ENCODE peak calls at places on chromosomes 12 and 14, in ten cellular contexts. One of them, this sample, is unnamed.

GRCh38 chr14:31677052-31677451 is 115.8 kb downstream of the NUBPL start:
- DNase-seq in aorta: no peak
- DNase-seq in NCI-H226: no peak
- DNase-seq in lung: no peak
- DNase-seq in right lobe of liver: no peak
- DNase-seq in HEK293T: no peak
- DNase-seq in NCI-H1092 treated with DMSO at 0.1 percent for 48 hours: no peak
- DNase-seq in CD8-positive, alpha-beta T cell: no peak
- DNase-seq in NCI-H1105: no peak
- DNase-seq in H54: no peak
- DNase-seq in this sample: no peak

GRCh38 chr12:3236345-3237153 is 159.4 kb downstream of the TSPAN9 start:
- DNase-seq in lung: no peak
- DNase-seq in CD8-positive, alpha-beta T cell: no peak
- DNase-seq in NCI-H1105: no peak
- DNase-seq in aorta: no peak
- DNase-seq in right lobe of liver: no peak
- DNase-seq in HEK293T: peak; percentile 63
- DNase-seq in NCI-H226: peak; percentile 82
- DNase-seq in NCI-H1092 treated with DMSO at 0.1 percent for 48 hours: no peak
- DNase-seq in H54: peak; percentile 78
- DNase-seq in this sample: no peak

GRCh38 chr12:82097877-82098276 is 260.3 kb downstream of the CCDC59 start:
- DNase-seq in NCI-H226: no peak
- DNase-seq in aorta: no peak
- DNase-seq in NCI-H1092 treated with DMSO at 0.1 percent for 48 hours: no peak
- DNase-seq in HEK293T: no peak
- DNase-seq in NCI-H1105: no peak
- DNase-seq in lung: no peak
- DNase-seq in right lobe of liver: no peak
- DNase-seq in CD8-positive, alpha-beta T cell: no peak
- DNase-seq in H54: no peak
- DNase-seq in this sample: no peak

GRCh38 chr14:99590746-99591555 is 13.1 kb downstream of the CCDC85C start:
- DNase-seq in NCI-H226: peak; percentile 70
- DNase-seq in lung: no peak
- DNase-seq in HEK293T: no peak
- DNase-seq in aorta: no peak
- DNase-seq in H54: peak; percentile 88
- DNase-seq in NCI-H1092 treated with DMSO at 0.1 percent for 48 hours: peak; percentile 48
- DNase-seq in CD8-positive, alpha-beta T cell: no peak
- DNase-seq in NCI-H1105: no peak
- DNase-seq in right lobe of liver: no peak
- DNase-seq in this sample: no peak

GRCh38 chr14:89206426-89206825 is 210.6 kb downstream of the FOXN3 start:
- DNase-seq in right lobe of liver: no peak
- DNase-seq in NCI-H1105: no peak
- DNase-seq in NCI-H1092 treated with DMSO at 0.1 percent for 48 hours: no peak
- DNase-seq in H54: no peak
- DNase-seq in NCI-H226: no peak
- DNase-seq in lung: no peak
- DNase-seq in HEK293T: no peak
- DNase-seq in CD8-positive, alpha-beta T cell: no peak
- DNase-seq in aorta: no peak
- DNase-seq in this sample: no peak

GRCh38 chr12:42145552-42146215 is 1.0 kb upstream of the GXYLT1 start:
- DNase-seq in NCI-H226: no peak
- DNase-seq in right lobe of liver: no peak
- DNase-seq in NCI-H1092 treated with DMSO at 0.1 percent for 48 hours: no peak
- DNase-seq in HEK293T: no peak
- DNase-seq in lung: no peak
- DNase-seq in NCI-H1105: no peak
- DNase-seq in CD8-positive, alpha-beta T cell: no peak
- DNase-seq in H54: no peak
- DNase-seq in aorta: no peak
- DNase-seq in this sample: no peak

GRCh38 chr14:92586001-92586947 is 72.7 kb downstream of the RIN3 start:
- DNase-seq in NCI-H1105: no peak
- DNase-seq in NCI-H1092 treated with DMSO at 0.1 percent for 48 hours: no peak
- DNase-seq in CD8-positive, alpha-beta T cell: peak; percentile 38
- DNase-seq in HEK293T: no peak
- DNase-seq in lung: no peak
- DNase-seq in H54: peak; percentile 28
- DNase-seq in aorta: peak; percentile 85
- DNase-seq in NCI-H226: peak; percentile 84
- DNase-seq in right lobe of liver: no peak
- DNase-seq in this sample: no peak

GRCh38 chr14:54877703-54878021 is 25.0 kb downstream of the GCH1 start:
- DNase-seq in right lobe of liver: no peak
- DNase-seq in lung: no peak
- DNase-seq in NCI-H226: no peak
- DNase-seq in NCI-H1105: no peak
- DNase-seq in CD8-positive, alpha-beta T cell: no peak
- DNase-seq in NCI-H1092 treated with DMSO at 0.1 percent for 48 hours: no peak
- DNase-seq in H54: no peak
- DNase-seq in HEK293T: no peak
- DNase-seq in aorta: no peak
- DNase-seq in this sample: no peak

GRCh38 chr12:95582230-95583058 is 31.2 kb upstream of the USP44 start:
- DNase-seq in NCI-H226: peak; percentile 28
- DNase-seq in HEK293T: peak; percentile 20
- DNase-seq in right lobe of liver: no peak
- DNase-seq in NCI-H1092 treated with DMSO at 0.1 percent for 48 hours: peak; percentile 61
- DNase-seq in lung: no peak
- DNase-seq in NCI-H1105: peak; percentile 59
- DNase-seq in H54: peak; percentile 10
- DNase-seq in CD8-positive, alpha-beta T cell: no peak
- DNase-seq in aorta: no peak
- DNase-seq in this sample: no peak

GRCh38 chr12:104105461-104105860 is 32.5 kb downstream of the NFYB start:
- DNase-seq in H54: no peak
- DNase-seq in HEK293T: no peak
- DNase-seq in NCI-H1092 treated with DMSO at 0.1 percent for 48 hours: no peak
- DNase-seq in aorta: no peak
- DNase-seq in right lobe of liver: no peak
- DNase-seq in NCI-H1105: no peak
- DNase-seq in lung: no peak
- DNase-seq in NCI-H226: no peak
- DNase-seq in CD8-positive, alpha-beta T cell: no peak
- DNase-seq in this sample: no peak

GRCh38 chr12:28313631-28314030 is 123.4 kb downstream of the CCDC91 start:
- DNase-seq in lung: no peak
- DNase-seq in NCI-H226: peak; percentile 32
- DNase-seq in aorta: no peak
- DNase-seq in CD8-positive, alpha-beta T cell: no peak
- DNase-seq in NCI-H1105: no peak
- DNase-seq in NCI-H1092 treated with DMSO at 0.1 percent for 48 hours: no peak
- DNase-seq in right lobe of liver: no peak
- DNase-seq in H54: peak; percentile 0
- DNase-seq in HEK293T: no peak
- DNase-seq in this sample: no peak

GRCh38 chr14:75711796-75712211 is 50.8 kb downstream of the TTLL5 start:
- DNase-seq in right lobe of liver: peak; percentile 69
- DNase-seq in NCI-H1092 treated with DMSO at 0.1 percent for 48 hours: no peak
- DNase-seq in HEK293T: no peak
- DNase-seq in aorta: peak; percentile 80
- DNase-seq in NCI-H1105: no peak
- DNase-seq in CD8-positive, alpha-beta T cell: no peak
- DNase-seq in NCI-H226: peak; percentile 88
- DNase-seq in lung: peak; percentile 72
- DNase-seq in H54: peak; percentile 50
- DNase-seq in this sample: peak; percentile 71

GRCh38 chr12:94327819-94328218 is 131.8 kb downstream of the CEP83 start:
- DNase-seq in NCI-H226: peak; percentile 28
- DNase-seq in NCI-H1092 treated with DMSO at 0.1 percent for 48 hours: no peak
- DNase-seq in H54: no peak
- DNase-seq in lung: no peak
- DNase-seq in CD8-positive, alpha-beta T cell: no peak
- DNase-seq in HEK293T: no peak
- DNase-seq in NCI-H1105: no peak
- DNase-seq in right lobe of liver: no peak
- DNase-seq in aorta: no peak
- DNase-seq in this sample: no peak

GRCh38 chr14:99518441-99519346 is 37.5 kb downstream of the CCNK start:
- DNase-seq in aorta: peak; percentile 91
- DNase-seq in NCI-H1092 treated with DMSO at 0.1 percent for 48 hours: peak; percentile 67
- DNase-seq in H54: peak; percentile 80
- DNase-seq in HEK293T: peak; percentile 80
- DNase-seq in CD8-positive, alpha-beta T cell: peak; percentile 80
- DNase-seq in NCI-H226: peak; percentile 48
- DNase-seq in NCI-H1105: peak; percentile 64
- DNase-seq in lung: peak; percentile 76
- DNase-seq in right lobe of liver: peak; percentile 87
- DNase-seq in this sample: peak; percentile 25

This sample was measured in keratinocyte.